ENCODE peak calls at places on chromosomes 11 and 22, in five cellular contexts. H is upper lobe of right lung, Z is fibroblast of lung, U is colonic mucosa, B is pancreas. R is an unnamed sample.

GRCh38 chr22:36355362-36355761 is 32.4 kb downstream of the MYH9 start:
- DNase-seq in Z (no peak), H (no peak), B (no peak), U (no peak), R (no peak)

GRCh38 chr11:79157738-79158137 is 283.1 kb downstream of the TENM4 start:
- DNase-seq in Z (no peak), B (no peak), H (no peak), U (no peak), R (no peak)

GRCh38 chr11:1458340-1459218 is 28.0 kb downstream of the MOB2 start:
- DNase-seq in H (peak; percentile 91), B (no peak), Z (peak; percentile 4), U (peak; percentile 80), R (peak; percentile 13)

GRCh38 chr11:12441081-12441801 is 63.9 kb downstream of the PARVA start:
- DNase-seq in H (no peak), B (no peak), Z (peak; percentile 76), U (no peak), R (no peak)

GRCh38 chr11:121696947-121697346 is 244.2 kb upstream of the SORL1-AS1 start:
- DNase-seq in U (no peak), B (no peak), H (no peak), Z (no peak), R (no peak)

GRCh38 chr11:12430351-12430750 is 53.0 kb downstream of the PARVA start:
- DNase-seq in H (no peak), Z (peak; percentile 80), U (no peak), B (no peak), R (no peak)

GRCh38 chr22:48836673-48837340 is 990.9 kb downstream of the BRD1 start:
- DNase-seq in H (peak; percentile 28), U (no peak), Z (no peak), B (no peak), R (no peak)

GRCh38 chr11:134178275-134178674 is 45.5 kb downstream of the NCAPD3 start:
- DNase-seq in Z (no peak), H (no peak), B (no peak), U (no peak), R (no peak)

GRCh38 chr11:111047376-111047775 is 198.1 kb upstream of the POU2AF2 start:
- DNase-seq in H (no peak), B (no peak), Z (peak; percentile 53), U (no peak), R (no peak)

GRCh38 chr11:57248780-57249383 is 11.8 kb upstream of the APLNR start:
- DNase-seq in B (peak; percentile 61), Z (peak; percentile 50), U (peak; percentile 61), H (no peak), R (peak; percentile 77)

GRCh38 chr22:19974233-19974861 is 32.7 kb upstream of the TXNRD2 start:
- DNase-seq in U (peak; percentile 70), H (no peak), B (no peak), Z (peak; percentile 79), R (peak; percentile 42)

GRCh38 chr22:23216331-23217170 is 36.2 kb downstream of the BCR start:
- DNase-seq in Z (no peak), U (no peak), B (peak; percentile 13), H (no peak), R (no peak)

GRCh38 chr22:17926516-17926915 is 97.8 kb downstream of the MICAL3 start:
- DNase-seq in B (no peak), H (no peak), Z (no peak), U (no peak), R (no peak)

GRCh38 chr22:27252282-27253049 is 549.1 kb downstream of the MN1 start:
- DNase-seq in H (no peak), U (no peak), B (no peak), Z (peak; percentile 95), R (peak; percentile 90)

GRCh38 chr11:46895821-46896220 is 22.5 kb downstream of the LRP4 start:
- DNase-seq in B (peak; percentile 86), H (peak; percentile 81), Z (peak; percentile 50), U (no peak), R (no peak)

GRCh38 chr22:17952273-17952801 is 72.0 kb downstream of the MICAL3 start:
- DNase-seq in B (no peak), Z (no peak), H (no peak), U (peak; percentile 74), R (no peak)

GRCh38 chr11:43418197-43418596 is 59.5 kb downstream of the TTC17 start:
- DNase-seq in H (no peak), B (no peak), U (no peak), Z (no peak), R (no peak)

GRCh38 chr11:6402561-6402981 is 12.3 kb downstream of the SMPD1 start:
- DNase-seq in H (no peak), Z (peak; percentile 27), U (peak; percentile 44), B (no peak), R (no peak)

GRCh38 chr11:59584294-59584693 is 31.3 kb downstream of the OSBP start:
- DNase-seq in Z (no peak), H (no peak), B (no peak), U (no peak), R (no peak)

GRCh38 chr22:41449321-41449720 is 2.7 kb upstream of the TOB2 start:
- DNase-seq in H (no peak), B (no peak), Z (no peak), U (no peak), R (no peak)

GRCh38 chr11:114082415-114082748 is 22.9 kb downstream of the ZBTB16 start:
- DNase-seq in Z (no peak), H (no peak), U (peak; percentile 53), B (no peak), R (no peak)

GRCh38 chr22:41127447-41127846 is 35.1 kb downstream of the EP300 start:
- DNase-seq in Z (no peak), U (no peak), H (peak; percentile 68), B (no peak), R (no peak)

GRCh38 chr11:111372538-111372937 is 6.5 kb downstream of the POU2AF1 start:
- DNase-seq in H (no peak), B (no peak), Z (no peak), U (no peak), R (no peak)

GRCh38 chr11:13694115-13694514 is 25.6 kb downstream of the FAR1 start:
- DNase-seq in U (no peak), B (no peak), Z (no peak), H (no peak), R (no peak)

GRCh38 chr11:44760917-44761545 is 34.3 kb downstream of the TSPAN18 start:
- DNase-seq in Z (peak; percentile 94), U (no peak), B (no peak), H (no peak), R (peak; percentile 92)

DNA sequence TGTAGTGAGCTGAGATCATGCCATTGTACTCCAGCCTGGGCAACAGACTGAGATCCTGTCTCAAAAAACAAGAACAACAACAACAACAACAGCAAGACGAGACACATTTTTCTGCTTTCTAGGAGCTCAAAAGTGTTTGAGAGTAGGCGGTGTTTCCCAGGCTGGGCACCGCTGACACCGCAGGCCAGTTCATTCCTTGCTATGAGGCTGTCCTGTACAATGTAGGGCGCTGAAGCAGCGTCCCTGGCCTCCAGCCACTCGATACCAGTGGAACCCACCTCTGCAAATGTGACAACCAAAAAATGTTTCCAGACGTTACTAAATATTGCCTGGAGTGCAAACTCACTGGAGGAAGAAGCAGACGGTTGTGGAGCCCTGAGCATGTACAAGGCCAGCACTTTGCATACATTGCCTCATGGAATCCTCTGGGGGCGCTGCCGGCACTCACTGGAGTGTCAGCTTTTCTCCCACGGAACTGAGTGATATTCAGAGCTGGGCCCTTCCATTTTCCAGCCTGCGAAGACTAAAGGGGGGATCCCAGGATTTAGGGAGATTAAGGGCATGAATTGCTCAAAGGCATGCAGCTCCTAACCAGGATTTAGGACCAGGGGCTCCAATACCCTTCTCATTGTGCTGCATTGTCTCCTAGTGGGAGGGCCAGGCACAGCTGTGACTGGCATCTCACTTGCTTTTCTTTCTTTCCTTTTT is 5.8 kb upstream of the MIEF1 start:
- DNase-seq in H (peak; percentile 85), U (peak; percentile 79), Z (peak; percentile 55), B (peak; percentile 91), R (peak; percentile 67)
- TF ChIP-seq CTCF in H (peak; percentile 76), U (peak; percentile 80), Z (peak; percentile 88), B (peak; percentile 66), R (peak; percentile 93)

DNA sequence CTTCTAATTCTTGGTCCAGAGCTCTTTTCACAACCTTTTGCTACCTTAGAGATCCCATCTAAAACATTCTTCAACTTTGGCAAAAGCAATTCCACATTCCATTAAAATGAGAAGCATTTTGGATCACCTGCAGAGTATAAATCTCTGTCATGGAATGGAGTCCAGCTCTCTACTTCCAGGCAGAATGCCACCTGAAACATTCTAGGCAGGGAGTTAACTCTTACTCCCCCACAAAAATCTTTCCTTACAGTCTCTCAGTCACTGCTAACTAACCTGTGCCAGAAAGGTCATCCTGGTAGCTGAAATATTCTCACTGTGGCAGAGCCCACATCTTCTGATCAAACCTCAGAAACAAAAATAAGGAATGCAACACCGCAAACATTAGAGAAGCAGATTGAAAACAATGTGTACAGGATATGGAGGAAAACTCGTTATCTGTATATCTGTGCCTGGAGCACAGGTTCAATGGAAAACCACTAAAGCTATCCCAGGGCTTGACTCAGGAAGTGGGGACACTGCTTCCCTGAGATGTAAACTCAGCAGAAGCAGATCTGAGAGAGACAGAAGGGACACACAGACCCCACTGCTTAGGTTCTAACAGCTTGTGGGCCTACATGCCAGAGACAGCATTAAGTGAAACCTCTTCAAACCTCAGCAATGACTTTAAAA is 78.9 kb downstream of the KCNC1 start:
- DNase-seq in B (no peak), U (no peak), Z (peak; percentile 85), H (no peak), R (no peak)
- H3K27ac ChIP-seq in B (peak overlapping the region; percentile 47), U (no peak overlapping the region), Z (no peak overlapping the region), H (no peak overlapping the region), R (no peak overlapping the region)

GRCh38 chr11:85821636-85822035 is 10.7 kb upstream of the SYTL2 start:
- DNase-seq in U (peak; percentile 77), H (no peak), B (no peak), Z (peak; percentile 80), R (peak; percentile 32)

GRCh38 chr11:85825590-85825989 is 14.6 kb upstream of the SYTL2 start:
- DNase-seq in H (no peak), Z (no peak), B (no peak), U (no peak), R (no peak)

GRCh38 chr11:85826096-85826855 is 15.3 kb upstream of the SYTL2 start:
- DNase-seq in B (peak; percentile 22), U (no peak), Z (peak; percentile 38), H (no peak), R (peak; percentile 40)

GRCh38 chr11:85823816-85824215 is 12.9 kb upstream of the SYTL2 start:
- DNase-seq in U (no peak), H (no peak), B (no peak), Z (no peak), R (no peak)

GRCh38 chr11:85822814-85823213 is 11.9 kb upstream of the SYTL2 start:
- DNase-seq in Z (peak; percentile 78), H (no peak), B (no peak), U (no peak), R (peak; percentile 49)
- H3K4me3 ChIP-seq in Z (no peak overlapping the region), H (no peak overlapping the region), B (no peak overlapping the region), U (no peak overlapping the region), R (no peak overlapping the region)

GRCh38 chr11:119307974-119308373 is 9.0 kb downstream of the MCAM start:
- DNase-seq in U (no peak), H (no peak), Z (no peak), B (no peak), R (no peak)

GRCh38 chr11:119309411-119309810 is 7.5 kb downstream of the MCAM start:
- DNase-seq in H (no peak), U (no peak), B (no peak), Z (no peak), R (no peak)

GRCh38 chr11:119305556-119306372 is 11.2 kb downstream of the MCAM start:
- DNase-seq in Z (no peak), H (no peak), B (no peak), U (no peak), R (no peak)

GRCh38 chr11:119306373-119306890 is 10.5 kb downstream of the MCAM start:
- DNase-seq in U (no peak), H (no peak), Z (peak; percentile 15), B (no peak), R (peak; percentile 30)

GRCh38 chr11:119307219-119307618 is 9.7 kb downstream of the MCAM start:
- DNase-seq in H (no peak), Z (no peak), B (no peak), U (no peak), R (no peak)
- TF ChIP-seq CTCF in H (no peak), Z (peak; percentile 18), B (no peak), U (no peak), R (peak; percentile 44)

R was measured in brain microvascular endothelial cell.